ENCODE peak calls at places on chromosomes 7 and 10, in nine cellular contexts. T is tibial nerve, W is upper lobe of left lung, G is A549, M is transverse colon, Y is stomach, R is suprapubic skin, L is SK-N-SH, C is ovary. K is an unnamed sample.

GRCh38 chr10:13706604-13707003 is 119.8 kb downstream of the PRPF18 start:
- DNase-seq in T (no peak), W (no peak), G (no peak), M (peak; percentile 20), Y (no peak), R (no peak), L (no peak), C (no peak), K (no peak)

GRCh38 chr7:37770813-37771212 is 77.6 kb upstream of the NME8 start:
- DNase-seq in T (no peak), W (no peak), G (no peak), M (no peak), Y (no peak), R (no peak), L (peak; percentile 19), C (no peak), K (no peak)

GRCh38 chr7:138964838-138965436 is 16.3 kb downstream of the KIAA1549 start:
- DNase-seq in T (no peak), W (no peak), G (no peak), M (no peak), Y (no peak), R (no peak), L (no peak), C (no peak), K (no peak)

GRCh38 chr7:92404170-92404614 is 43.1 kb upstream of the GATAD1 start:
- DNase-seq in T (no peak), W (no peak), G (no peak), M (no peak), Y (no peak), R (no peak), L (no peak), C (no peak), K (no peak)

GRCh38 chr7:46115410-46115809 is 194.3 kb upstream of the IGFBP3 start:
- DNase-seq in T (no peak), W (no peak), G (no peak), M (no peak), Y (no peak), R (no peak), L (no peak), C (no peak), K (no peak)

GRCh38 chr7:90660819-90661218 is 64.7 kb downstream of the CDK14 start:
- DNase-seq in T (no peak), W (no peak), G (no peak), M (no peak), Y (no peak), R (no peak), L (no peak), C (no peak), K (no peak)

GRCh38 chr10:11319990-11320602 is 291.4 kb downstream of the USP6NL start:
- DNase-seq in T (no peak), W (no peak), G (no peak), M (no peak), Y (no peak), R (no peak), L (no peak), C (no peak), K (no peak)

GRCh38 chr7:94061316-94061715 is 57.2 kb upstream of the BET1 start:
- DNase-seq in T (no peak), W (no peak), G (no peak), M (no peak), Y (no peak), R (no peak), L (no peak), C (no peak), K (no peak)

GRCh38 chr7:26293569-26294308 is 2.1 kb downstream of the SNX10 start:
- DNase-seq in T (no peak), W (no peak), G (no peak), M (no peak), Y (no peak), R (no peak), L (no peak), C (no peak), K (no peak)

GRCh38 chr10:10870523-10871241 is 147.0 kb upstream of the CELF2 start:
- DNase-seq in T (no peak), W (no peak), G (no peak), M (no peak), Y (no peak), R (no peak), L (no peak), C (no peak), K (no peak)

GRCh38 chr10:28915989-28916588 is 238.8 kb downstream of the BAMBI start:
- DNase-seq in T (no peak), W (no peak), G (no peak), M (no peak), Y (no peak), R (no peak), L (no peak), C (no peak), K (no peak)

GRCh38 chr7:22393825-22394458 is 37.0 kb upstream of the RAPGEF5 start:
- DNase-seq in T (no peak), W (no peak), G (no peak), M (no peak), Y (no peak), R (no peak), L (peak; percentile 57), C (no peak), K (no peak)

GRCh38 chr10:117374506-117375359 is 507 bp downstream of the PDZD8 start:
- DNase-seq in T (no peak), W (peak; percentile 54), G (peak; percentile 33), M (peak; percentile 39), Y (peak; percentile 39), R (peak; percentile 83), L (peak; percentile 54), C (no peak), K (peak; percentile 68)

GRCh38 chr10:62993121-62993520 is 140.0 kb upstream of the NRBF2 start:
- DNase-seq in T (no peak), W (no peak), G (no peak), M (no peak), Y (no peak), R (no peak), L (no peak), C (no peak), K (no peak)

GRCh38 chr7:151570366-151570915 is 50.7 kb upstream of the RHEB start:
- DNase-seq in T (no peak), W (no peak), G (peak; percentile 25), M (no peak), Y (no peak), R (no peak), L (no peak), C (no peak), K (no peak)

GRCh38 chr7:47302560-47302959 is 279.4 kb downstream of the TNS3 start:
- DNase-seq in T (no peak), W (no peak), G (no peak), M (no peak), Y (no peak), R (no peak), L (no peak), C (no peak), K (no peak)

GRCh38 chr7:47300472-47301021 is 281.4 kb downstream of the TNS3 start:
- DNase-seq in T (no peak), W (no peak), G (no peak), M (no peak), Y (no peak), R (no peak), L (no peak), C (no peak), K (peak; percentile 57)

GRCh38 chr7:47301657-47302295 is 280.1 kb downstream of the TNS3 start:
- DNase-seq in T (no peak), W (no peak), G (no peak), M (no peak), Y (no peak), R (no peak), L (no peak), C (no peak), K (peak; percentile 54)

GRCh38 chr7:47299496-47299895 is 282.4 kb downstream of the TNS3 start:
- DNase-seq in T (no peak), W (no peak), G (no peak), M (no peak), Y (no peak), R (no peak), L (no peak), C (no peak), K (no peak)

GRCh38 chr7:47301078-47301477 is 280.8 kb downstream of the TNS3 start:
- DNase-seq in T (no peak), W (no peak), G (no peak), M (no peak), Y (no peak), R (no peak), L (no peak), C (no peak), K (no peak)
- H3K4me1 ChIP-seq in T (peaks cover 45% of the 10 kb centered on the region), W (no peaks in the 10 kb centered on the region), G (no peaks in the 10 kb centered on the region), M (no peaks in the 10 kb centered on the region), Y (no peaks in the 10 kb centered on the region), R (no peaks in the 10 kb centered on the region), L (peaks cover 4% of the 10 kb centered on the region), C (no peaks in the 10 kb centered on the region), K (no peaks in the 10 kb centered on the region)

DNA sequence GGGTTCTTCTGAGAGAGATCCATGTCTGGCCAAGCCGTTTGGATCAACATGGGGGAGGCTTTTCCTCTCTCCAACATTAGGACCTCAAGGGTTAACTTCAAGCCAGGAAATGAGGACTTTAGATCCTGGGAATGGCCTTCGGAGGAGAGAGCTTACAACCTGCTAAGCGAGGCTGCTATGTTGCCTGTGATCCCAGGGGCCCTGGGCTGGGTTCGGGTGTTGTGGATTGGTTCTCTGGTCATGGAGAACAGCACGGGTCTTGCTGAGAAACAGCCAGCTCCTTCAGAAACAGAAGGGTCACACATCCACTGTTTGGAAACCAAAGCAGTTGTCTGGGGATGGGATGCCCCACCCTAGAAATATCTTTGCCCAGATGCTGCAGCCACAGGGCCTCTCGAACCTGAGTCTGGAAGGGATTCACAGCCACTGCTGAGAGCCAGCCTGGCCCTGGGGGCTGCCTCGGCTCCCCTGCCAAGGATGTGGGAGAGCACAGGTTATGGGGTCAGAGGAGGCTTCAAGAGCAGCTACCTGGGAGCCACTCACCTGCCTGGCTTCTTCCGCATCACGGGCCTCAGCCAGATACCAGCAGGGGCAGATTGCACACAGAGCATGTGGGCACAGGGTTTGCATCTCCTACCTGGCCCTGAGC is 5.5 kb upstream of the PWWP2B start:
- DNase-seq in T (no peak), W (peak; percentile 8), G (no peak), M (peak; percentile 5), Y (peak; percentile 17), R (peak; percentile 59), L (no peak), C (peak; percentile 22), K (peak; percentile 42)
- TF ChIP-seq CTCF in T (no peak), W (no peak), G (no peak), M (no peak), Y (no peak), R (no peak), L (no peak), C (no peak), K (no peak)

GRCh38 chr10:103763374-103764202 is 91.8 kb downstream of the SH3PXD2A start:
- DNase-seq in T (no peak), W (no peak), G (no peak), M (no peak), Y (no peak), R (no peak), L (no peak), C (no peak), K (no peak)
- TF ChIP-seq EP300 in T (no peak), W (no peak), G (no peak), M (no peak), Y (no peak), R (no peak), L (no peak), C (no peak), K (no peak)

DNA sequence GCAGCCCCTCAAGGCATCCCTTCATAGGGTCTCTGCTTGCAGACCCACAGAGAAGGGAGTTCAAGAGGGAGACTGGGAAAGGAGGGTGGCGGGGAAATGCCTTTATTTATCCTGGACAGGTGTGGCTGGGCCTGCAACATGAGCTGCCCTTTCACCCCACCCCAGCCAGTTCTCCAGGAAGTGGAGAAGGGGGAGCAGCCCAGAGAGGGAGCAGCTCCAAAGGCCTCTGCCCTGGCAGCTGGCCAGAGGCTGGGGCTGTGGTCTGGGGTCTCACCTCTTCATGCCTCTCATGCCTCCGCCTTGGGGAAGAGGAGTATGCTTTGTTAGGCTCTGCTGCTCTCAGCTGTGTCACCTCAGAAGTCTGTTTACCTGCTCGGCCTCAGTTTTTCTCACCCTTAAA is 3.1 kb downstream of the LDB3 start:
- DNase-seq in T (no peak), W (no peak), G (no peak), M (peak; percentile 56), Y (peak; percentile 63), R (no peak), L (no peak), C (no peak), K (no peak)
- H3K4me1 ChIP-seq in T (no peaks in the 10 kb centered on the region), W (peaks cover 6% of the 10 kb centered on the region), G (peaks cover 3% of the 10 kb centered on the region), M (peaks cover 52% of the 10 kb centered on the region), Y (peaks cover 34% of the 10 kb centered on the region), R (peaks cover 10% of the 10 kb centered on the region), L (peaks cover 51% of the 10 kb centered on the region), C (peaks cover 37% of the 10 kb centered on the region), K (peaks cover 86% of the 10 kb centered on the region)

K was measured in sigmoid colon.